ENCODE peak calls at places on chromosomes 5 and 9, in four cellular contexts. One of them, this sample, is unnamed.

GRCh38 chr5:159286420-159287035 is 23.4 kb downstream of the UBLCP1 start:
- DNase-seq in fibroblast of the conjunctiva: peak
- DNase-seq in progenitor cell of endocrine pancreas: no peak
- DNase-seq in iris pigment epithelial cell: peak
- DNase-seq in this sample: no peak

GRCh38 chr9:111400564-111400898 is 70.5 kb upstream of the OR2K2 start:
- DNase-seq in progenitor cell of endocrine pancreas: no peak
- DNase-seq in fibroblast of the conjunctiva: no peak
- DNase-seq in iris pigment epithelial cell: peak
- DNase-seq in this sample: no peak

GRCh38 chr9:20472646-20473045 is 149.7 kb downstream of the MLLT3 start:
- DNase-seq in iris pigment epithelial cell: peak
- DNase-seq in progenitor cell of endocrine pancreas: no peak
- DNase-seq in fibroblast of the conjunctiva: no peak
- DNase-seq in this sample: no peak

GRCh38 chr9:95494416-95495371 is 22.1 kb downstream of the PTCH1 start:
- DNase-seq in progenitor cell of endocrine pancreas: no peak
- DNase-seq in fibroblast of the conjunctiva: no peak
- DNase-seq in iris pigment epithelial cell: peak
- DNase-seq in this sample: no peak

GRCh38 chr5:65244031-65244430 is 237.7 kb downstream of the ADAMTS6 start:
- DNase-seq in fibroblast of the conjunctiva: no peak
- DNase-seq in iris pigment epithelial cell: no peak
- DNase-seq in progenitor cell of endocrine pancreas: no peak
- DNase-seq in this sample: no peak

GRCh38 chr5:132384506-132384905 is 15.0 kb downstream of the SLC22A5 start:
- DNase-seq in progenitor cell of endocrine pancreas: no peak
- DNase-seq in iris pigment epithelial cell: no peak
- DNase-seq in fibroblast of the conjunctiva: no peak
- DNase-seq in this sample: no peak

GRCh38 chr5:2904399-2904798 is 152.9 kb upstream of the IRX2 start:
- DNase-seq in progenitor cell of endocrine pancreas: no peak
- DNase-seq in fibroblast of the conjunctiva: no peak
- DNase-seq in iris pigment epithelial cell: no peak
- DNase-seq in this sample: no peak

GRCh38 chr5:135436856-135437795 is 10.0 kb downstream of the DCANP1 start:
- DNase-seq in fibroblast of the conjunctiva: no peak
- DNase-seq in progenitor cell of endocrine pancreas: no peak
- DNase-seq in iris pigment epithelial cell: no peak
- DNase-seq in this sample: no peak

GRCh38 chr5:170361600-170361999 is 27.6 kb downstream of the KCNMB1 start:
- DNase-seq in iris pigment epithelial cell: no peak
- DNase-seq in fibroblast of the conjunctiva: no peak
- DNase-seq in progenitor cell of endocrine pancreas: no peak
- DNase-seq in this sample: no peak

GRCh38 chr5:35963381-35963843 is 25.0 kb upstream of the CAPSL start:
- DNase-seq in fibroblast of the conjunctiva: no peak
- DNase-seq in iris pigment epithelial cell: peak
- DNase-seq in progenitor cell of endocrine pancreas: no peak
- DNase-seq in this sample: no peak

GRCh38 chr5:143979044-143979690 is 167.2 kb downstream of the HMHB1 start:
- DNase-seq in progenitor cell of endocrine pancreas: no peak
- DNase-seq in iris pigment epithelial cell: no peak
- DNase-seq in fibroblast of the conjunctiva: no peak
- DNase-seq in this sample: no peak

GRCh38 chr5:142998316-142998862 is 228.2 kb downstream of the ARHGAP26 start:
- DNase-seq in iris pigment epithelial cell: no peak
- DNase-seq in fibroblast of the conjunctiva: no peak
- DNase-seq in progenitor cell of endocrine pancreas: no peak
- DNase-seq in this sample: no peak

GRCh38 chr5:167489202-167489601 is 802.2 kb upstream of the WWC1 start:
- DNase-seq in iris pigment epithelial cell: peak
- DNase-seq in fibroblast of the conjunctiva: no peak
- DNase-seq in progenitor cell of endocrine pancreas: no peak
- DNase-seq in this sample: no peak

GRCh38 chr5:848671-849111 is 2.1 kb downstream of the ZDHHC11 start:
- DNase-seq in iris pigment epithelial cell: no peak
- DNase-seq in fibroblast of the conjunctiva: no peak
- DNase-seq in progenitor cell of endocrine pancreas: no peak
- DNase-seq in this sample: no peak

GRCh38 chr5:78811121-78811832 is 162.7 kb upstream of the LHFPL2 start:
- DNase-seq in progenitor cell of endocrine pancreas: no peak
- DNase-seq in iris pigment epithelial cell: no peak
- DNase-seq in fibroblast of the conjunctiva: peak
- DNase-seq in this sample: no peak

GRCh38 chr9:70535546-70536323 is 121.3 kb upstream of the KLF9 start:
- DNase-seq in iris pigment epithelial cell: no peak
- DNase-seq in progenitor cell of endocrine pancreas: no peak
- DNase-seq in fibroblast of the conjunctiva: no peak
- DNase-seq in this sample: no peak

GRCh38 chr5:14110680-14111079 is 32.5 kb upstream of the TRIO start:
- DNase-seq in progenitor cell of endocrine pancreas: no peak
- DNase-seq in fibroblast of the conjunctiva: peak
- DNase-seq in iris pigment epithelial cell: peak
- DNase-seq in this sample: no peak

GRCh38 chr5:65914644-65915196 is 11.7 kb upstream of the ERBIN start:
- DNase-seq in progenitor cell of endocrine pancreas: no peak
- DNase-seq in fibroblast of the conjunctiva: no peak
- DNase-seq in iris pigment epithelial cell: no peak
- DNase-seq in this sample: no peak

This sample was measured in smooth muscle cell of the brain vasculature.